ENCODE peak calls at places on chromosomes 13 and 19, in six cellular contexts. Q is central memory CD4-positive, alpha-beta T cell; T is kidney; E is T-helper 1 cell; Z is IMR-90; Y is activated effector memory CD4-positive, alpha-beta T cell treated with anti-CD3 and anti-CD28 coated beads, Interleukin-2, amount 50 U/mL, for 16 hours. M is an unnamed sample.

GRCh38 chr19:28239270-28239669 is 973.7 kb downstream of the UQCRFS1 start:
- DNase-seq in Q (no peak), T (no peak), E (no peak), Z (no peak), Y (no peak), M (no peak)

GRCh38 chr19:39230096-39230764 is 14.6 kb downstream of the IFNL3 start:
- DNase-seq in Q (no peak), T (no peak), E (no peak), Z (no peak), Y (no peak), M (no peak)

GRCh38 chr19:9885077-9885552 is 50.0 kb downstream of the PIN1 start:
- DNase-seq in Q (no peak), T (no peak), E (no peak), Z (peak), Y (no peak), M (no peak)

GRCh38 chr19:58170860-58171259 is 12.0 kb upstream of the ZNF274 start:
- DNase-seq in Q (no peak), T (no peak), E (no peak), Z (peak), Y (no peak), M (peak)

GRCh38 chr19:5081441-5082161 is 112.7 kb downstream of the KDM4B start:
- DNase-seq in Q (no peak), T (no peak), E (no peak), Z (no peak), Y (no peak), M (no peak)

GRCh38 chr13:77507931-77508776 is 27.4 kb upstream of the SCEL start:
- DNase-seq in Q (no peak), T (no peak), E (no peak), Z (peak), Y (no peak), M (peak)

GRCh38 chr13:106599875-106600797 is 32.2 kb upstream of the ARGLU1 start:
- DNase-seq in Q (peak), T (no peak), E (no peak), Z (peak), Y (no peak), M (peak)

GRCh38 chr13:79898202-79898826 is 417.4 kb downstream of the NDFIP2 start:
- DNase-seq in Q (no peak), T (no peak), E (no peak), Z (no peak), Y (no peak), M (no peak)

GRCh38 chr13:97221989-97222700 is at the start of gene MBNL2:
- DNase-seq in Q (peak), T (peak), E (peak), Z (peak), Y (peak), M (peak)

GRCh38 chr19:29547981-29548380 is 22.2 kb downstream of the VSTM2B start:
- DNase-seq in Q (no peak), T (no peak), E (no peak), Z (no peak), Y (peak), M (no peak)

GRCh38 chr13:24923305-24923640 is 159.3 kb downstream of the RNF17 start:
- DNase-seq in Q (no peak), T (no peak), E (no peak), Z (peak), Y (no peak), M (no peak)

GRCh38 chr19:39398297-39398864 is 7.2 kb downstream of the MED29 start:
- DNase-seq in Q (no peak), T (peak), E (no peak), Z (peak), Y (peak), M (peak)

GRCh38 chr19:34574704-34575103 is 93.1 kb downstream of the WTIP start:
- DNase-seq in Q (no peak), T (no peak), E (no peak), Z (no peak), Y (no peak), M (no peak)

GRCh38 chr19:13839938-13840750 is 36.8 kb upstream of the NANOS3 start:
- DNase-seq in Q (peak), T (peak), E (no peak), Z (peak), Y (peak), M (peak)

GRCh38 chr19:38693380-38694223 is 46.2 kb downstream of the ACTN4 start:
- DNase-seq in Q (peak), T (no peak), E (no peak), Z (peak), Y (peak), M (peak)

GRCh38 chr19:18282788-18283141 is 1.3 kb upstream of the JUND start:
- DNase-seq in Q (no peak), T (no peak), E (no peak), Z (no peak), Y (no peak), M (no peak)

GRCh38 chr13:50125306-50125555 is 110.0 kb downstream of the KCNRG start:
- DNase-seq in Q (no peak), T (no peak), E (no peak), Z (no peak), Y (no peak), M (no peak)

GRCh38 chr13:43257765-43258164 is 234.4 kb downstream of the DNAJC15 start:
- DNase-seq in Q (no peak), T (no peak), E (no peak), Z (no peak), Y (no peak), M (no peak)

GRCh38 chr13:32232263-32232662 is 82.9 kb downstream of the ZAR1L start:
- DNase-seq in Q (no peak), T (no peak), E (no peak), Z (no peak), Y (no peak), M (no peak)

GRCh38 chr19:14770136-14770535 is 8.2 kb downstream of the ADGRE2 start:
- DNase-seq in Q (no peak), T (no peak), E (no peak), Z (no peak), Y (no peak), M (no peak)

GRCh38 chr19:41703602-41704293 is 4.7 kb upstream of the CEACAM5 start:
- DNase-seq in Q (no peak), T (no peak), E (no peak), Z (no peak), Y (peak), M (no peak)

GRCh38 chr13:110187501-110188161 is 119.3 kb downstream of the COL4A1 start:
- DNase-seq in Q (no peak), T (no peak), E (no peak), Z (peak), Y (no peak), M (peak)

GRCh38 chr19:1049841-1050240 is 9.9 kb downstream of the ABCA7 start:
- DNase-seq in Q (no peak), T (no peak), E (no peak), Z (no peak), Y (no peak), M (no peak)

GRCh38 chr13:29452773-29453574 is 142.5 kb downstream of the SLC7A1 start:
- DNase-seq in Q (no peak), T (no peak), E (no peak), Z (no peak), Y (no peak), M (no peak)

GRCh38 chr13:20197361-20197834 is 4.7 kb upstream of the GJB2 start:
- DNase-seq in Q (peak), T (no peak), E (no peak), Z (peak), Y (no peak), M (no peak)

GRCh38 chr19:46618670-46619231 is 6.1 kb downstream of the PTGIR start:
- DNase-seq in Q (no peak), T (no peak), E (no peak), Z (peak), Y (no peak), M (no peak)

GRCh38 chr13:106479849-106480400 is 55.5 kb downstream of the EFNB2 start:
- DNase-seq in Q (no peak), T (no peak), E (no peak), Z (no peak), Y (no peak), M (no peak)

GRCh38 chr19:18157465-18158063 is 4.6 kb downstream of the PIK3R2 start:
- DNase-seq in Q (no peak), T (no peak), E (no peak), Z (no peak), Y (no peak), M (no peak)

GRCh38 chr19:30692517-30692870 is 320.3 kb downstream of the ZNF536 start:
- DNase-seq in Q (no peak), T (no peak), E (no peak), Z (no peak), Y (no peak), M (no peak)

GRCh38 chr13:107192289-107192688 is 624.4 kb upstream of the ARGLU1 start:
- DNase-seq in Q (no peak), T (no peak), E (no peak), Z (peak), Y (no peak), M (no peak)

GRCh38 chr19:16889429-16889882 is 657 bp downstream of the F2RL3 start:
- DNase-seq in Q (no peak), T (no peak), E (no peak), Z (no peak), Y (no peak), M (peak)

GRCh38 chr19:8363803-8364771 is at the start of gene ANGPTL4:
- DNase-seq in Q (peak), T (peak), E (no peak), Z (peak), Y (peak), M (no peak)

GRCh38 chr13:76965759-76966421 is 17.6 kb downstream of the ACOD1 start:
- DNase-seq in Q (no peak), T (no peak), E (no peak), Z (peak), Y (no peak), M (peak)

GRCh38 chr13:76326343-76326742 is 559.9 kb downstream of the KCTD12 start:
- DNase-seq in Q (no peak), T (no peak), E (no peak), Z (no peak), Y (no peak), M (no peak)

GRCh38 chr19:29293736-29294342 is 80.9 kb upstream of the UQCRFS1 start:
- DNase-seq in Q (no peak), T (no peak), E (no peak), Z (no peak), Y (peak), M (peak)

M was measured in NCI-H226.